ENCODE peak calls at places on chromosomes 4 and X, in four cellular contexts. One of them, this sample, is unnamed.
A peak's percentile ranks its signal among the peaks of the same experiment; 100 is the strongest.

GRCh38 chrX:149286940-149287349 is 218.2 kb downstream of the IDS start:
- DNase-seq in SW 1271: peak; percentile 19
- DNase-seq in NCI-H460: peak; percentile 30
- DNase-seq in SJCRH30: peak; percentile 58
- DNase-seq in this sample: no peak

GRCh38 chr4:108060686-108061321 is 71.1 kb downstream of the HADH start:
- DNase-seq in SJCRH30: no peak
- DNase-seq in SW 1271: no peak
- DNase-seq in NCI-H460: no peak
- DNase-seq in this sample: no peak

GRCh38 chr4:56762484-56763250 is 58.8 kb downstream of the SPINK2 start:
- DNase-seq in NCI-H460: no peak
- DNase-seq in SW 1271: no peak
- DNase-seq in SJCRH30: no peak
- DNase-seq in this sample: no peak

GRCh38 chr4:160020804-160021203 is 917.9 kb downstream of the RAPGEF2 start:
- DNase-seq in SW 1271: no peak
- DNase-seq in NCI-H460: no peak
- DNase-seq in SJCRH30: no peak
- DNase-seq in this sample: no peak

GRCh38 chr4:65670331-65671031 is at the start of gene EPHA5:
- DNase-seq in NCI-H460: peak; percentile 88
- DNase-seq in SW 1271: peak; percentile 46
- DNase-seq in SJCRH30: peak; percentile 92
- DNase-seq in this sample: no peak

GRCh38 chrX:147226801-147227200 is 412.3 kb upstream of the CXorf51A start:
- DNase-seq in SW 1271: no peak
- DNase-seq in SJCRH30: no peak
- DNase-seq in NCI-H460: peak; percentile 16
- DNase-seq in this sample: no peak

GRCh38 chr4:73984736-73985527 is 3.1 kb downstream of the PPBP start:
- DNase-seq in NCI-H460: no peak
- DNase-seq in SJCRH30: no peak
- DNase-seq in SW 1271: no peak
- DNase-seq in this sample: no peak

GRCh38 chr4:3342182-3342854 is 49.5 kb downstream of the RGS12 start:
- DNase-seq in SW 1271: no peak
- DNase-seq in SJCRH30: peak; percentile 75
- DNase-seq in NCI-H460: no peak
- DNase-seq in this sample: no peak

GRCh38 chr4:112321768-112322684 is 24.9 kb downstream of the ALPK1 start:
- DNase-seq in SJCRH30: peak; percentile 79
- DNase-seq in NCI-H460: peak; percentile 30
- DNase-seq in SW 1271: peak; percentile 42
- DNase-seq in this sample: peak; percentile 26

GRCh38 chr4:23135792-23136645 is 443.3 kb downstream of the GBA3 start:
- DNase-seq in SJCRH30: peak; percentile 72
- DNase-seq in NCI-H460: peak; percentile 57
- DNase-seq in SW 1271: peak; percentile 25
- DNase-seq in this sample: peak; percentile 17

This sample was measured in keratinocyte.